ENCODE peak calls at places on chromosomes 2 and 18, in five cellular contexts. One of them, this sample, is unnamed. For H3K4me1 and H3K27me3, the result is how much of the 10 kb centered on the place peaks cover.

GRCh38 chr2:240948905-240949790 is 43.0 kb downstream of the CROCC2 start:
- DNase-seq in tibial nerve: no peak
- DNase-seq in GM12878: no peak
- DNase-seq in thoracic aorta: no peak
- DNase-seq in heart left ventricle: peak
- DNase-seq in this sample: no peak

GRCh38 chr18:8515142-8515865 is 93.9 kb upstream of the RAB12 start:
- DNase-seq in GM12878: no peak
- DNase-seq in thoracic aorta: no peak
- DNase-seq in heart left ventricle: no peak
- DNase-seq in tibial nerve: no peak
- DNase-seq in this sample: no peak

GRCh38 chr2:3518496-3519254 is 656 bp downstream of the ADI1 start:
- DNase-seq in tibial nerve: peak
- DNase-seq in thoracic aorta: peak
- DNase-seq in GM12878: peak
- DNase-seq in heart left ventricle: peak
- DNase-seq in this sample: peak

GRCh38 chr2:222652856-222653255 is 3.0 kb downstream of the FARSB start:
- DNase-seq in thoracic aorta: no peak
- DNase-seq in tibial nerve: no peak
- DNase-seq in GM12878: no peak
- DNase-seq in heart left ventricle: no peak
- DNase-seq in this sample: no peak

GRCh38 chr2:173881466-173881865 is 83.7 kb downstream of the SP3 start:
- DNase-seq in heart left ventricle: no peak
- DNase-seq in GM12878: no peak
- DNase-seq in thoracic aorta: no peak
- DNase-seq in tibial nerve: peak
- DNase-seq in this sample: no peak

GRCh38 chr18:78805840-78806239 is 173.8 kb upstream of the SALL3 start:
- DNase-seq in tibial nerve: no peak
- DNase-seq in GM12878: no peak
- DNase-seq in thoracic aorta: no peak
- DNase-seq in heart left ventricle: no peak
- DNase-seq in this sample: no peak

GRCh38 chr18:48161201-48161910 is 230.9 kb upstream of the SMAD2 start:
- DNase-seq in heart left ventricle: peak
- DNase-seq in tibial nerve: peak
- DNase-seq in thoracic aorta: peak
- DNase-seq in GM12878: no peak
- DNase-seq in this sample: peak

GRCh38 chr2:160207804-160208661 is 8.0 kb upstream of the ITGB6 start:
- DNase-seq in thoracic aorta: peak
- DNase-seq in GM12878: peak
- DNase-seq in heart left ventricle: peak
- DNase-seq in tibial nerve: peak
- DNase-seq in this sample: peak

GRCh38 chr2:120209427-120210233 is 13.6 kb downstream of the TMEM185B start:
- DNase-seq in thoracic aorta: no peak
- DNase-seq in heart left ventricle: no peak
- DNase-seq in GM12878: no peak
- DNase-seq in tibial nerve: no peak
- DNase-seq in this sample: no peak

GRCh38 chr18:42275138-42275535 is 320.1 kb downstream of the PIK3C3 start:
- DNase-seq in GM12878: no peak
- DNase-seq in thoracic aorta: no peak
- DNase-seq in heart left ventricle: no peak
- DNase-seq in tibial nerve: no peak
- DNase-seq in this sample: no peak

GRCh38 chr2:109728809-109729208 is 65.3 kb upstream of the RGPD5 start:
- DNase-seq in thoracic aorta: no peak
- DNase-seq in tibial nerve: peak
- DNase-seq in heart left ventricle: no peak
- DNase-seq in GM12878: no peak
- DNase-seq in this sample: no peak

GRCh38 chr2:214902273-214902672 is 92.8 kb upstream of the BARD1 start:
- DNase-seq in thoracic aorta: no peak
- DNase-seq in tibial nerve: no peak
- DNase-seq in heart left ventricle: no peak
- DNase-seq in GM12878: no peak
- DNase-seq in this sample: no peak

GRCh38 chr2:154263206-154263605 is 391.5 kb downstream of the GALNT13 start:
- DNase-seq in tibial nerve: no peak
- DNase-seq in thoracic aorta: no peak
- DNase-seq in heart left ventricle: no peak
- DNase-seq in GM12878: no peak
- DNase-seq in this sample: no peak

GRCh38 chr2:161075701-161076100 is 84.5 kb upstream of the TANK start:
- DNase-seq in heart left ventricle: no peak
- DNase-seq in tibial nerve: no peak
- DNase-seq in GM12878: no peak
- DNase-seq in thoracic aorta: no peak
- DNase-seq in this sample: no peak

GRCh38 chr2:147558620-147559019 is 286.2 kb upstream of the ACVR2A start:
- DNase-seq in tibial nerve: no peak
- DNase-seq in thoracic aorta: no peak
- DNase-seq in heart left ventricle: no peak
- DNase-seq in GM12878: no peak
- DNase-seq in this sample: no peak

GRCh38 chr2:155485141-155485842 is 786.8 kb downstream of the KCNJ3 start:
- DNase-seq in GM12878: no peak
- DNase-seq in heart left ventricle: no peak
- DNase-seq in thoracic aorta: no peak
- DNase-seq in tibial nerve: no peak
- DNase-seq in this sample: no peak

GRCh38 chr2:239136203-239136602 is 264.6 kb downstream of the HDAC4 start:
- DNase-seq in heart left ventricle: no peak
- DNase-seq in GM12878: no peak
- DNase-seq in tibial nerve: no peak
- DNase-seq in thoracic aorta: no peak
- DNase-seq in this sample: no peak

GRCh38 chr18:10490401-10491289 is 35.2 kb upstream of the NAPG start:
- DNase-seq in GM12878: peak
- DNase-seq in tibial nerve: no peak
- DNase-seq in heart left ventricle: peak
- DNase-seq in thoracic aorta: no peak
- DNase-seq in this sample: no peak

GRCh38 chr2:239339726-239340654 is 60.8 kb downstream of the HDAC4 start:
- DNase-seq in heart left ventricle: no peak
- DNase-seq in GM12878: peak
- DNase-seq in tibial nerve: no peak
- DNase-seq in thoracic aorta: no peak
- DNase-seq in this sample: no peak

GRCh38 chr2:127453392-127454171 is 35.4 kb downstream of the PROC start:
- DNase-seq in tibial nerve: no peak
- DNase-seq in GM12878: no peak
- DNase-seq in heart left ventricle: no peak
- DNase-seq in thoracic aorta: no peak
- DNase-seq in this sample: no peak

GRCh38 chr2:23592061-23592685 is 207.2 kb downstream of the KLHL29 start:
- DNase-seq in thoracic aorta: no peak
- DNase-seq in GM12878: no peak
- DNase-seq in heart left ventricle: no peak
- DNase-seq in tibial nerve: no peak
- DNase-seq in this sample: no peak
- H3K4me3 ChIP-seq in thoracic aorta: no peak
- H3K4me3 ChIP-seq in GM12878: no peak
- H3K4me3 ChIP-seq in heart left ventricle: no peak
- H3K4me3 ChIP-seq in tibial nerve: no peak
- H3K4me3 ChIP-seq in this sample: no peak

GRCh38 chr2:158970522-158970855 is 2.0 kb downstream of the TANC1 start:
- DNase-seq in GM12878: no peak
- DNase-seq in heart left ventricle: no peak
- DNase-seq in thoracic aorta: no peak
- DNase-seq in tibial nerve: no peak
- DNase-seq in this sample: no peak

GRCh38 chr2:158967731-158968395 is 577 bp upstream of the TANC1 start:
- DNase-seq in heart left ventricle: peak
- DNase-seq in GM12878: no peak
- DNase-seq in tibial nerve: peak
- DNase-seq in thoracic aorta: no peak
- DNase-seq in this sample: peak

GRCh38 chr2:158968396-158969161 is at the start of gene TANC1:
- DNase-seq in heart left ventricle: peak
- DNase-seq in GM12878: peak
- DNase-seq in tibial nerve: peak
- DNase-seq in thoracic aorta: peak
- DNase-seq in this sample: peak

GRCh38 chr2:158969162-158969716 is 799 bp downstream of the TANC1 start:
- DNase-seq in heart left ventricle: no peak
- DNase-seq in thoracic aorta: no peak
- DNase-seq in tibial nerve: no peak
- DNase-seq in GM12878: no peak
- DNase-seq in this sample: no peak

GRCh38 chr2:158969717-158970521 is 1.5 kb downstream of the TANC1 start:
- DNase-seq in thoracic aorta: no peak
- DNase-seq in heart left ventricle: peak
- DNase-seq in tibial nerve: no peak
- DNase-seq in GM12878: no peak
- DNase-seq in this sample: no peak
- H3K4me1 ChIP-seq in thoracic aorta: under half
- H3K4me1 ChIP-seq in heart left ventricle: half or more
- H3K4me1 ChIP-seq in tibial nerve: under half
- H3K4me1 ChIP-seq in GM12878: under half
- H3K4me1 ChIP-seq in this sample: under half

GRCh38 chr18:789397-789796 is 22.6 kb downstream of the YES1 start:
- DNase-seq in heart left ventricle: no peak
- DNase-seq in thoracic aorta: no peak
- DNase-seq in GM12878: no peak
- DNase-seq in tibial nerve: no peak
- DNase-seq in this sample: no peak
- H3K27me3 ChIP-seq in heart left ventricle: under half
- H3K27me3 ChIP-seq in thoracic aorta: under half
- H3K27me3 ChIP-seq in GM12878: under half
- H3K27me3 ChIP-seq in tibial nerve: under half
- H3K27me3 ChIP-seq in this sample: under half

GRCh38 chr18:12960846-12961397 is 13.1 kb downstream of the SEH1L start:
- DNase-seq in GM12878: no peak
- DNase-seq in thoracic aorta: no peak
- DNase-seq in heart left ventricle: no peak
- DNase-seq in tibial nerve: no peak
- DNase-seq in this sample: no peak
- H3K4me3 ChIP-seq in GM12878: no peak
- H3K4me3 ChIP-seq in thoracic aorta: no peak
- H3K4me3 ChIP-seq in heart left ventricle: no peak
- H3K4me3 ChIP-seq in tibial nerve: no peak
- H3K4me3 ChIP-seq in this sample: no peak

GRCh38 chr2:235550946-235551345 is 57.1 kb downstream of the AGAP1 start:
- DNase-seq in heart left ventricle: no peak
- DNase-seq in GM12878: no peak
- DNase-seq in thoracic aorta: no peak
- DNase-seq in tibial nerve: no peak
- DNase-seq in this sample: no peak
- H3K4me1 ChIP-seq in heart left ventricle: under half
- H3K4me1 ChIP-seq in GM12878: under half
- H3K4me1 ChIP-seq in thoracic aorta: under half
- H3K4me1 ChIP-seq in tibial nerve: under half
- H3K4me1 ChIP-seq in this sample: under half

DNA sequence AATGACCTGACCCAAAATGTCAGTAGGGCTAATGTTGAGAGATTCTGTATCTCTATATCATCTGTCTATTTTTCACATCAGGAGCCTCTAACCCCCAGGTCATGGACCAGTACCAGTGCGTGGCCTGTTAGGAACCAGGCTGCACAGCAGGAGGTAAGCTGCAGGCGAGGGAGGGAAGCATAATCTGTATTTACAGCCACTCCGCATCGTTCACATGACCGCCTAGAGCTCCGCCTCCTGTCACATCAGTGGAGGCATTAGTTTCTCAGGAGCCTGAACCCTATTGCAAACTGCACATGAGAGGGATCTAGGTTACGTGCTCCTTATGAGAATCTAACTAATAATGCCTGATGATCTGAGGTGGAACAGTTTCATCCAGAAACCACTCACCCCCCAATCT is 180.6 kb downstream of the RDH14 start:
- DNase-seq in thoracic aorta: no peak
- DNase-seq in tibial nerve: no peak
- DNase-seq in heart left ventricle: no peak
- DNase-seq in GM12878: no peak
- DNase-seq in this sample: no peak
- H3K27me3 ChIP-seq in thoracic aorta: under half
- H3K27me3 ChIP-seq in tibial nerve: under half
- H3K27me3 ChIP-seq in heart left ventricle: under half
- H3K27me3 ChIP-seq in GM12878: under half
- H3K27me3 ChIP-seq in this sample: under half

GRCh38 chr2:234411793-234412192 is 85.1 kb downstream of the ARL4C start:
- DNase-seq in thoracic aorta: no peak
- DNase-seq in tibial nerve: no peak
- DNase-seq in GM12878: peak
- DNase-seq in heart left ventricle: no peak
- DNase-seq in this sample: no peak
- H3K4me3 ChIP-seq in thoracic aorta: no peak
- H3K4me3 ChIP-seq in tibial nerve: no peak
- H3K4me3 ChIP-seq in GM12878: no peak
- H3K4me3 ChIP-seq in heart left ventricle: no peak
- H3K4me3 ChIP-seq in this sample: no peak

GRCh38 chr2:74199871-74200305 is 1.5 kb downstream of the MTHFD2 start:
- DNase-seq in GM12878: no peak
- DNase-seq in heart left ventricle: no peak
- DNase-seq in thoracic aorta: no peak
- DNase-seq in tibial nerve: no peak
- DNase-seq in this sample: peak

GRCh38 chr2:74198461-74199274 is at the start of gene MTHFD2:
- DNase-seq in GM12878: peak
- DNase-seq in heart left ventricle: peak
- DNase-seq in tibial nerve: peak
- DNase-seq in thoracic aorta: peak
- DNase-seq in this sample: peak

GRCh38 chr2:74199275-74199701 is 873 bp downstream of the MTHFD2 start:
- DNase-seq in heart left ventricle: no peak
- DNase-seq in GM12878: no peak
- DNase-seq in thoracic aorta: peak
- DNase-seq in tibial nerve: peak
- DNase-seq in this sample: no peak

GRCh38 chr2:74201596-74201995 is 3.2 kb downstream of the MTHFD2 start:
- DNase-seq in GM12878: no peak
- DNase-seq in heart left ventricle: no peak
- DNase-seq in tibial nerve: peak
- DNase-seq in thoracic aorta: no peak
- DNase-seq in this sample: no peak

DNA sequence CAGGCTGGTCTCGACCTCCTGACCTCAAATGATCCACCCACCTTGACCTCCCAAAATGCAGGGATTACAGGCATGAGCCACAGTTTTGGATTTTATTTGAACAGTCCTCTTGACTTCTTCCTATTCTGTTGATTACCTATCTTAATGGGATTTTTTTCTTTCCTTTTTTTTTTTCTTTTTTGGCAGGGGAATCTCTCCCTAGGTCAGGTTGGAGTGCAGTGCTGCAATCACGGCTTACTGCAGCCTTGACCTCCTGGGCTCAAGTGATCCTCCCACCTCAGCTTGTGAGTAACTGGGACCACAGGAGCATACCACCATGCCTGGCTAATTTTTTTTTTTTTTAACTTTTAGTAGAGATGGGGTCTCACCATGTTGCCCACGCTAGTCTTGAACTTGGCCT is 2.8 kb downstream of the MTHFD2 start:
- DNase-seq in heart left ventricle: no peak
- DNase-seq in GM12878: no peak
- DNase-seq in thoracic aorta: no peak
- DNase-seq in tibial nerve: no peak
- DNase-seq in this sample: no peak
- H3K4me1 ChIP-seq in heart left ventricle: half or more
- H3K4me1 ChIP-seq in GM12878: under half
- H3K4me1 ChIP-seq in thoracic aorta: half or more
- H3K4me1 ChIP-seq in tibial nerve: under half
- H3K4me1 ChIP-seq in this sample: under half

This sample was measured in ascending aorta.